ENCODE peak calls at places on chromosome 21, in six cellular contexts. V, Z, K, A, O and C are unnamed samples.

GRCh38 chr21:42534361-42534900 is 20.8 kb downstream of the SLC37A1 start:
- DNase-seq in V (no peak), Z (no peak), K (no peak), A (no peak), O (no peak), C (no peak)

GRCh38 chr21:41071410-41071809 is 96.5 kb upstream of the BACE2 start:
- DNase-seq in V (no peak), Z (peak), K (no peak), A (no peak), O (no peak), C (no peak)

GRCh38 chr21:42083361-42083690 is 12.2 kb downstream of the UMODL1 start:
- DNase-seq in V (no peak), Z (no peak), K (no peak), A (no peak), O (no peak), C (no peak)

GRCh38 chr21:42118901-42119300 is 47.8 kb downstream of the UMODL1 start:
- DNase-seq in V (peak), Z (no peak), K (peak), A (peak), O (no peak), C (no peak)

GRCh38 chr21:27300770-27301169 is 333.9 kb upstream of the ADAMTS5 start:
- DNase-seq in V (peak), Z (no peak), K (peak), A (peak), O (peak), C (peak)

GRCh38 chr21:42423197-42423675 is 19.5 kb downstream of the UBASH3A start:
- DNase-seq in V (no peak), Z (no peak), K (no peak), A (no peak), O (no peak), C (no peak)

GRCh38 chr21:33780631-33781030 is 135.0 kb downstream of the ATP5PO start:
- DNase-seq in V (peak), Z (no peak), K (no peak), A (no peak), O (peak), C (peak)

GRCh38 chr21:43731891-43732711 is 13.2 kb downstream of the PDXK start:
- DNase-seq in V (no peak), Z (no peak), K (peak), A (no peak), O (no peak), C (peak)

GRCh38 chr21:36722370-36723368 is 23.8 kb downstream of the SIM2 start:
- DNase-seq in V (no peak), Z (no peak), K (no peak), A (no peak), O (no peak), C (no peak)

DNA sequence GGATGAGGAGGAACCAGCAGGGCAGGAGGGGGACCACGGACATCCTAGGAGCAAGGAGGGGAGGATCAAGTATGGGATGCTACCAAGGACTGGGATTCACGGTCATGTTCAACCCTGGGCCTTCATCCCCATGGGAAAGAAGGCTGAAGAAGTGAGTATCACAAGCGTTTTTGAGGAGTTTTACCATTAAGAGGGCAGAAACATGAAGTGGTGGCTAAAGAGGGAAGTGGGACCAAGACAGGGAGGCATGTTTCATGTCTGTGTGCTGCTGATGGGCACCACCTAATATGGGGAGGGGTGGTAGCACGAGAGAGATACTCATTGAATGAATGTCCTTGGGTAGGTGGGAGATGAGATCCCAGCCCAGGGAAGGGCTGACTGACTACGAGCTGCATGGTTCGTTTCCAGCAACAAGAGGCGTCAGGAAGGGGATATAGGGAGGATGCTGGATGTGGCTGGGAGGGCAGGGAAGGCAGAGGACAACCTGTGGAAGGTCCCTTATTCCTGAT is 11.3 kb upstream of the LSS start:
- DNase-seq in V (no peak), Z (no peak), K (no peak), A (no peak), O (no peak), C (no peak)
- H3K4me3 ChIP-seq in V (no peak), Z (no peak), K (no peak), A (no peak), O (no peak), C (no peak)

GRCh38 chr21:18249542-18250152 is 5.0 kb downstream of the CHODL start:
- DNase-seq in V (no peak), Z (no peak), K (no peak), A (no peak), O (no peak), C (no peak)

GRCh38 chr21:18245493-18245967 is 897 bp downstream of the CHODL start:
- DNase-seq in V (no peak), Z (peak), K (no peak), A (no peak), O (no peak), C (no peak)

GRCh38 chr21:18244721-18245486 is at the start of gene CHODL:
- DNase-seq in V (no peak), Z (peak), K (no peak), A (no peak), O (no peak), C (no peak)

GRCh38 chr21:18251065-18251464 is 6.4 kb downstream of the CHODL start:
- DNase-seq in V (no peak), Z (no peak), K (no peak), A (no peak), O (no peak), C (no peak)

DNA sequence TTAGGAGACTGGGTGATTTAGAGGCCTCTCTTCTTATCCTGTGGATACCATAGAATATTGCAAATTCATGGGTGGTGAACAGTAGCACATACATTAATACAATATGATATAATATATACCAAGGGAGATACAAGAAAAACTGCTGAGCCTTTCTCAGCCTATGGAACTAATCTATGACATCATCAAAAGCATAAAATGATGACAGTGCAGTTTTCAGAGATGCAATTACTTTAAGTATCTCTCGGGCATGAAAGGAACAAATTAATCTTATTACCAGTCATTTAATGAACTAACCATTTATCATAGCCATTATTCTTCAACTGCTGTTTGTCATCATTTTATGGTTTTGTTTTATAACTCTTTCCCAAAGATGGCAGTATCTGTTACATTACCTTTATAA is 3.5 kb downstream of the CHODL start:
- DNase-seq in V (no peak), Z (no peak), K (no peak), A (no peak), O (no peak), C (no peak)
- TF ChIP-seq CTCF in V (no peak), Z (no peak), K (no peak), A (no peak), O (no peak), C (no peak)

GRCh38 chr21:45030637-45031218 is 43.7 kb upstream of the ADARB1 start:
- DNase-seq in V (no peak), Z (no peak), K (peak), A (peak), O (peak), C (peak)
- H3K4me3 ChIP-seq in V (no peak), Z (no peak), K (no peak), A (no peak), O (no peak), C (no peak)

GRCh38 chr21:35265170-35265877 is 216.2 kb upstream of the RUNX1 start:
- DNase-seq in V (peak), Z (no peak), K (peak), A (peak), O (peak), C (peak)

GRCh38 chr21:35266546-35266945 is 217.4 kb upstream of the RUNX1 start:
- DNase-seq in V (no peak), Z (no peak), K (no peak), A (no peak), O (no peak), C (no peak)

GRCh38 chr21:35273331-35273730 is 224.2 kb upstream of the RUNX1 start:
- DNase-seq in V (no peak), Z (no peak), K (no peak), A (no peak), O (no peak), C (no peak)

GRCh38 chr21:35268817-35269216 is 219.7 kb upstream of the RUNX1 start:
- DNase-seq in V (no peak), Z (no peak), K (no peak), A (no peak), O (no peak), C (no peak)

DNA sequence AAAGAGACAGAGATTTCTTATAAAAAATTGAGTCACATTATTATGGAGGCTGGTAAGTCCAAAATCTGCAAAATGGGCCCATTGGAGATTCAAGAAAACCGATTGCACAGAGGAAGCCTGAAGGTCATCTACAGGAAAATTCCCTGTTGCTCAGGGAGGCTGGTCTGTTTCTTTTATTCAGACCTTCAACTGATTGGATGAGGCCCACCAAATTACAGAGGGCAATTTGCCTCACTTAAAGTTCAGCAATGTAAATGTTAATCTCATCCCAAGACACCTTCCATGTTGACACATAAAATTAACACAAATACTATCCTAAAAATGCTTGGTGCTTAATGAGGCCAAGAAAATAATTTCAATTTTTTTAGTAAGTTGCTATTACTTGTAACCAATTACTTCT is 219.2 kb upstream of the RUNX1 start:
- DNase-seq in V (no peak), Z (no peak), K (no peak), A (no peak), O (no peak), C (no peak)
- TF ChIP-seq CTCF in V (no peak), Z (no peak), K (no peak), A (no peak), O (no peak), C (no peak)